ENCODE peak calls at places on chromosomes 2 and 18, in five cellular contexts. W is activated naive CD8-positive, alpha-beta T cell treated with anti-CD3 and anti-CD28 coated beads for 36 hours; P is NCI-H1092 treated with DMSO at 0.1 percent for 48 hours; G is stimulated activated naive CD8-positive, alpha-beta T cell treated with anti-CD3 and anti-CD28 coated beads, Interleukin-15, Interleukin-2, amounts not matched to agents 100 U/mL and 50 U/mL, for 24 hours; A is ureter. C is an unnamed sample.

GRCh38 chr18:57146956-57147636 is at the start of gene BOD1L2:
- DNase-seq in A (no peak), G (no peak), W (no peak), P (no peak), C (no peak)

GRCh38 chr2:83186050-83186790 is 1272.9 kb downstream of the SUCLG1 start:
- DNase-seq in W (no peak), G (no peak), P (no peak), A (no peak), C (no peak)

GRCh38 chr2:54388093-54388492 is 68.0 kb upstream of the SPTBN1 start:
- DNase-seq in G (no peak), P (no peak), A (no peak), W (no peak), C (no peak)

GRCh38 chr2:42047488-42048317 is at the start of gene PKDCC:
- DNase-seq in P (peak), G (peak), A (peak), W (peak), C (peak)

GRCh38 chr2:30807249-30807648 is at the start of gene CAPN13:
- DNase-seq in A (peak), W (no peak), P (no peak), G (no peak), C (no peak)

GRCh38 chr18:9535430-9535972 is 60.2 kb downstream of the RALBP1 start:
- DNase-seq in A (no peak), W (no peak), P (no peak), G (no peak), C (no peak)

GRCh38 chr2:23452397-23452796 is 67.4 kb downstream of the KLHL29 start:
- DNase-seq in W (no peak), P (no peak), G (no peak), A (peak), C (no peak)

GRCh38 chr2:226636586-226636985 is 163.0 kb downstream of the IRS1 start:
- DNase-seq in W (no peak), A (no peak), P (no peak), G (no peak), C (no peak)

GRCh38 chr2:226796840-226797288 is 2.8 kb downstream of the IRS1 start:
- DNase-seq in A (peak), W (no peak), G (no peak), P (no peak), C (peak)

GRCh38 chr2:170235860-170236638 is 58.1 kb downstream of the MYO3B start:
- DNase-seq in W (peak), P (peak), G (peak), A (no peak), C (peak)

C was measured in endothelial cell.